ENCODE peak calls at places on chromosomes 12 and 14, in six cellular contexts. M, Q, P, A, H and F are unnamed samples.

GRCh38 chr14:91929700-91930099 is 17.8 kb downstream of the FBLN5 start:
- DNase-seq in M (no peak), Q (no peak), P (peak), A (peak), H (no peak), F (no peak)

GRCh38 chr14:43161477-43161876 is 1345.6 kb downstream of the FSCB start:
- DNase-seq in M (no peak), Q (no peak), P (no peak), A (no peak), H (no peak), F (no peak)

GRCh38 chr14:61655777-61656176 is 39.5 kb upstream of the HIF1A start:
- DNase-seq in M (no peak), Q (no peak), P (no peak), A (no peak), H (no peak), F (no peak)

GRCh38 chr12:46546634-46547273 is 174.2 kb upstream of the SLC38A2 start:
- DNase-seq in M (no peak), Q (no peak), P (peak), A (no peak), H (no peak), F (no peak)

GRCh38 chr12:53506881-53507719 is at the start of gene NPFF:
- DNase-seq in M (no peak), Q (no peak), P (no peak), A (no peak), H (no peak), F (no peak)

GRCh38 chr12:92338671-92339070 is 193.0 kb upstream of the BTG1 start:
- DNase-seq in M (no peak), Q (no peak), P (no peak), A (no peak), H (no peak), F (no peak)

GRCh38 chr12:52372216-52373154 is 5.2 kb upstream of the KRT85 start:
- DNase-seq in M (peak), Q (peak), P (peak), A (peak), H (peak), F (peak)

GRCh38 chr12:47767197-47767724 is 5.8 kb upstream of the SLC48A1 start:
- DNase-seq in M (peak), Q (no peak), P (peak), A (no peak), H (no peak), F (no peak)

GRCh38 chr14:95500772-95501401 is 15.6 kb downstream of the SYNE3 start:
- DNase-seq in M (no peak), Q (no peak), P (peak), A (peak), H (no peak), F (no peak)

GRCh38 chr12:53236443-53237111 is 4.6 kb upstream of the RARG start:
- DNase-seq in M (no peak), Q (no peak), P (no peak), A (no peak), H (no peak), F (no peak)

GRCh38 chr12:113463746-113464743 is 7.6 kb downstream of the LHX5 start:
- DNase-seq in M (no peak), Q (no peak), P (no peak), A (no peak), H (no peak), F (peak)

GRCh38 chr14:103094406-103095209 is at the start of gene EXOC3L4:
- DNase-seq in M (no peak), Q (no peak), P (no peak), A (no peak), H (no peak), F (no peak)

GRCh38 chr12:7142809-7143465 is 12.8 kb downstream of the CLSTN3 start:
- DNase-seq in M (no peak), Q (no peak), P (no peak), A (no peak), H (no peak), F (no peak)

GRCh38 chr14:70036665-70037064 is 152.1 kb downstream of the SLC8A3 start:
- DNase-seq in M (peak), Q (no peak), P (no peak), A (no peak), H (no peak), F (peak)

GRCh38 chr14:68734231-68734732 is 58.6 kb downstream of the ZFP36L1 start:
- DNase-seq in M (no peak), Q (no peak), P (peak), A (no peak), H (peak), F (no peak)

GRCh38 chr12:121799175-121799841 is 4.5 kb upstream of the SETD1B start:
- DNase-seq in M (peak), Q (peak), P (peak), A (peak), H (no peak), F (peak)

GRCh38 chr12:4238577-4238976 is 35.0 kb upstream of the CCND2 start:
- DNase-seq in M (no peak), Q (no peak), P (no peak), A (no peak), H (no peak), F (no peak)

GRCh38 chr14:89650077-89650978 is 233.3 kb upstream of the FOXN3 start:
- DNase-seq in M (no peak), Q (no peak), P (peak), A (no peak), H (no peak), F (no peak)

GRCh38 chr12:6774557-6775062 is 2.3 kb downstream of the LAG3 start:
- DNase-seq in M (no peak), Q (no peak), P (no peak), A (no peak), H (no peak), F (no peak)

GRCh38 chr14:39102265-39102968 is 618 bp downstream of the SEC23A start:
- DNase-seq in M (no peak), Q (no peak), P (peak), A (no peak), H (no peak), F (peak)

GRCh38 chr14:56587701-56588100 is 8.1 kb downstream of the TMEM260 start:
- DNase-seq in M (no peak), Q (no peak), P (no peak), A (no peak), H (no peak), F (no peak)

GRCh38 chr14:104140213-104140462 is 1.8 kb downstream of the KIF26A start:
- DNase-seq in M (no peak), Q (no peak), P (no peak), A (no peak), H (no peak), F (no peak)

GRCh38 chr14:89304972-89305703 is 111.9 kb downstream of the FOXN3 start:
- DNase-seq in M (no peak), Q (no peak), P (peak), A (peak), H (no peak), F (peak)

GRCh38 chr14:72680853-72681640 is 212.9 kb downstream of the DPF3 start:
- DNase-seq in M (no peak), Q (no peak), P (peak), A (no peak), H (no peak), F (no peak)

GRCh38 chr12:85835810-85836715 is at the start of gene RASSF9:
- DNase-seq in M (no peak), Q (no peak), P (peak), A (peak), H (no peak), F (no peak)

GRCh38 chr14:51540364-51540763 is 111.3 kb upstream of the FRMD6 start:
- DNase-seq in M (no peak), Q (no peak), P (peak), A (no peak), H (no peak), F (no peak)

GRCh38 chr14:102594514-102595175 is 2.2 kb downstream of the RCOR1 start:
- DNase-seq in M (peak), Q (peak), P (peak), A (peak), H (peak), F (peak)